ENCODE peak calls at places on chromosomes 3 and 15, in eight cellular contexts. One of them, this sample, is unnamed.
A peak's percentile ranks its signal among the peaks of the same experiment; 100 is the strongest.

GRCh38 chr15:48671381-48672022 is 26.0 kb upstream of the FBN1 start:
- DNase-seq in activated naive CD8-positive, alpha-beta T cell treated with anti-CD3 and anti-CD28 coated beads, Interleukin-2, amount 50 U/mL, for 16 hours: no peak
- DNase-seq in adrenal gland: peak; percentile 66
- DNase-seq in mammary epithelial cell: peak; percentile 85
- DNase-seq in GM19239: no peak
- DNase-seq in activated naive CD4-positive, alpha-beta T cell: no peak
- DNase-seq in stimulated activated CD4-positive, alpha-beta T cell treated with anti-CD3 and anti-CD28 coated beads, Interleukin-2, amount 100 ng/mL, for 48 hours: no peak
- DNase-seq in CD4-positive, alpha-beta memory T cell: no peak
- DNase-seq in this sample: peak; percentile 89

GRCh38 chr3:138438896-138439295 is 4.5 kb downstream of the ESYT3 start:
- DNase-seq in adrenal gland: no peak
- DNase-seq in stimulated activated CD4-positive, alpha-beta T cell treated with anti-CD3 and anti-CD28 coated beads, Interleukin-2, amount 100 ng/mL, for 48 hours: no peak
- DNase-seq in GM19239: no peak
- DNase-seq in activated naive CD4-positive, alpha-beta T cell: no peak
- DNase-seq in CD4-positive, alpha-beta memory T cell: no peak
- DNase-seq in mammary epithelial cell: no peak
- DNase-seq in activated naive CD8-positive, alpha-beta T cell treated with anti-CD3 and anti-CD28 coated beads, Interleukin-2, amount 50 U/mL, for 16 hours: no peak
- DNase-seq in this sample: no peak

GRCh38 chr3:73600293-73600938 is 24.3 kb downstream of the PDZRN3 start:
- DNase-seq in activated naive CD8-positive, alpha-beta T cell treated with anti-CD3 and anti-CD28 coated beads, Interleukin-2, amount 50 U/mL, for 16 hours: no peak
- DNase-seq in stimulated activated CD4-positive, alpha-beta T cell treated with anti-CD3 and anti-CD28 coated beads, Interleukin-2, amount 100 ng/mL, for 48 hours: no peak
- DNase-seq in activated naive CD4-positive, alpha-beta T cell: no peak
- DNase-seq in CD4-positive, alpha-beta memory T cell: no peak
- DNase-seq in adrenal gland: no peak
- DNase-seq in mammary epithelial cell: no peak
- DNase-seq in GM19239: no peak
- DNase-seq in this sample: no peak

GRCh38 chr3:53255775-53256703 is at the start of gene TKT:
- DNase-seq in activated naive CD8-positive, alpha-beta T cell treated with anti-CD3 and anti-CD28 coated beads, Interleukin-2, amount 50 U/mL, for 16 hours: peak; percentile 59
- DNase-seq in CD4-positive, alpha-beta memory T cell: peak; percentile 80
- DNase-seq in adrenal gland: peak; percentile 85
- DNase-seq in stimulated activated CD4-positive, alpha-beta T cell treated with anti-CD3 and anti-CD28 coated beads, Interleukin-2, amount 100 ng/mL, for 48 hours: peak; percentile 78
- DNase-seq in mammary epithelial cell: peak; percentile 85
- DNase-seq in GM19239: peak; percentile 84
- DNase-seq in activated naive CD4-positive, alpha-beta T cell: peak; percentile 81
- DNase-seq in this sample: peak; percentile 85

GRCh38 chr3:61936344-61936937 is 375.1 kb downstream of the PTPRG start:
- DNase-seq in CD4-positive, alpha-beta memory T cell: no peak
- DNase-seq in activated naive CD4-positive, alpha-beta T cell: no peak
- DNase-seq in GM19239: peak; percentile 25
- DNase-seq in mammary epithelial cell: no peak
- DNase-seq in adrenal gland: peak; percentile 50
- DNase-seq in stimulated activated CD4-positive, alpha-beta T cell treated with anti-CD3 and anti-CD28 coated beads, Interleukin-2, amount 100 ng/mL, for 48 hours: peak; percentile 2
- DNase-seq in activated naive CD8-positive, alpha-beta T cell treated with anti-CD3 and anti-CD28 coated beads, Interleukin-2, amount 50 U/mL, for 16 hours: no peak
- DNase-seq in this sample: peak; percentile 37

GRCh38 chr3:142886021-142886420 is 2.9 kb downstream of the PCOLCE2 start:
- DNase-seq in activated naive CD4-positive, alpha-beta T cell: no peak
- DNase-seq in stimulated activated CD4-positive, alpha-beta T cell treated with anti-CD3 and anti-CD28 coated beads, Interleukin-2, amount 100 ng/mL, for 48 hours: no peak
- DNase-seq in CD4-positive, alpha-beta memory T cell: no peak
- DNase-seq in activated naive CD8-positive, alpha-beta T cell treated with anti-CD3 and anti-CD28 coated beads, Interleukin-2, amount 50 U/mL, for 16 hours: no peak
- DNase-seq in mammary epithelial cell: no peak
- DNase-seq in adrenal gland: no peak
- DNase-seq in GM19239: no peak
- DNase-seq in this sample: no peak

GRCh38 chr3:183295211-183295610 is 42.2 kb downstream of the B3GNT5 start:
- DNase-seq in activated naive CD8-positive, alpha-beta T cell treated with anti-CD3 and anti-CD28 coated beads, Interleukin-2, amount 50 U/mL, for 16 hours: no peak
- DNase-seq in CD4-positive, alpha-beta memory T cell: no peak
- DNase-seq in adrenal gland: peak; percentile 83
- DNase-seq in mammary epithelial cell: peak; percentile 94
- DNase-seq in stimulated activated CD4-positive, alpha-beta T cell treated with anti-CD3 and anti-CD28 coated beads, Interleukin-2, amount 100 ng/mL, for 48 hours: no peak
- DNase-seq in GM19239: no peak
- DNase-seq in activated naive CD4-positive, alpha-beta T cell: no peak
- DNase-seq in this sample: peak; percentile 83

GRCh38 chr3:182735672-182736071 is 57.6 kb upstream of the ATP11B start:
- DNase-seq in CD4-positive, alpha-beta memory T cell: no peak
- DNase-seq in GM19239: no peak
- DNase-seq in stimulated activated CD4-positive, alpha-beta T cell treated with anti-CD3 and anti-CD28 coated beads, Interleukin-2, amount 100 ng/mL, for 48 hours: no peak
- DNase-seq in mammary epithelial cell: no peak
- DNase-seq in activated naive CD8-positive, alpha-beta T cell treated with anti-CD3 and anti-CD28 coated beads, Interleukin-2, amount 50 U/mL, for 16 hours: no peak
- DNase-seq in activated naive CD4-positive, alpha-beta T cell: no peak
- DNase-seq in adrenal gland: no peak
- DNase-seq in this sample: peak; percentile 48

GRCh38 chr3:44893097-44893496 is 18.7 kb downstream of the TGM4 start:
- DNase-seq in CD4-positive, alpha-beta memory T cell: no peak
- DNase-seq in stimulated activated CD4-positive, alpha-beta T cell treated with anti-CD3 and anti-CD28 coated beads, Interleukin-2, amount 100 ng/mL, for 48 hours: no peak
- DNase-seq in activated naive CD4-positive, alpha-beta T cell: no peak
- DNase-seq in adrenal gland: no peak
- DNase-seq in mammary epithelial cell: peak; percentile 89
- DNase-seq in activated naive CD8-positive, alpha-beta T cell treated with anti-CD3 and anti-CD28 coated beads, Interleukin-2, amount 50 U/mL, for 16 hours: no peak
- DNase-seq in GM19239: no peak
- DNase-seq in this sample: peak; percentile 79

GRCh38 chr3:30221622-30222021 is 384.8 kb upstream of the TGFBR2 start:
- DNase-seq in stimulated activated CD4-positive, alpha-beta T cell treated with anti-CD3 and anti-CD28 coated beads, Interleukin-2, amount 100 ng/mL, for 48 hours: no peak
- DNase-seq in activated naive CD4-positive, alpha-beta T cell: no peak
- DNase-seq in adrenal gland: no peak
- DNase-seq in mammary epithelial cell: peak; percentile 32
- DNase-seq in CD4-positive, alpha-beta memory T cell: no peak
- DNase-seq in GM19239: no peak
- DNase-seq in activated naive CD8-positive, alpha-beta T cell treated with anti-CD3 and anti-CD28 coated beads, Interleukin-2, amount 50 U/mL, for 16 hours: no peak
- DNase-seq in this sample: peak; percentile 41

GRCh38 chr15:94576889-94577533 is 345.6 kb downstream of the MCTP2 start:
- DNase-seq in CD4-positive, alpha-beta memory T cell: no peak
- DNase-seq in GM19239: peak; percentile 21
- DNase-seq in activated naive CD4-positive, alpha-beta T cell: peak; percentile 5
- DNase-seq in activated naive CD8-positive, alpha-beta T cell treated with anti-CD3 and anti-CD28 coated beads, Interleukin-2, amount 50 U/mL, for 16 hours: no peak
- DNase-seq in stimulated activated CD4-positive, alpha-beta T cell treated with anti-CD3 and anti-CD28 coated beads, Interleukin-2, amount 100 ng/mL, for 48 hours: peak; percentile 31
- DNase-seq in adrenal gland: peak; percentile 28
- DNase-seq in mammary epithelial cell: peak; percentile 31
- DNase-seq in this sample: peak; percentile 3

GRCh38 chr3:149494759-149495580 is 20.5 kb downstream of the TM4SF4 start:
- DNase-seq in CD4-positive, alpha-beta memory T cell: no peak
- DNase-seq in activated naive CD4-positive, alpha-beta T cell: no peak
- DNase-seq in mammary epithelial cell: peak; percentile 73
- DNase-seq in GM19239: no peak
- DNase-seq in stimulated activated CD4-positive, alpha-beta T cell treated with anti-CD3 and anti-CD28 coated beads, Interleukin-2, amount 100 ng/mL, for 48 hours: no peak
- DNase-seq in activated naive CD8-positive, alpha-beta T cell treated with anti-CD3 and anti-CD28 coated beads, Interleukin-2, amount 50 U/mL, for 16 hours: no peak
- DNase-seq in adrenal gland: no peak
- DNase-seq in this sample: peak; percentile 74